ENCODE peak calls at places on chromosomes 5 and 9, in nine cellular contexts. One of them, this sample, is unnamed.

GRCh38 chr9:131868766-131869165 is 128.9 kb upstream of the RAPGEF1 start:
- DNase-seq in lower lobe of right lung: no peak
- DNase-seq in psoas muscle: no peak
- DNase-seq in AG10803: peak; percentile 52
- DNase-seq in CD8-positive, alpha-beta T cell: no peak
- DNase-seq in brain microvascular endothelial cell: no peak
- DNase-seq in breast epithelium: no peak
- DNase-seq in OCI-LY7: no peak
- DNase-seq in astrocyte: no peak
- DNase-seq in this sample: no peak

GRCh38 chr5:175124251-175124813 is 319.6 kb downstream of the DRD1 start:
- DNase-seq in CD8-positive, alpha-beta T cell: no peak
- DNase-seq in astrocyte: no peak
- DNase-seq in OCI-LY7: no peak
- DNase-seq in brain microvascular endothelial cell: no peak
- DNase-seq in AG10803: no peak
- DNase-seq in psoas muscle: no peak
- DNase-seq in lower lobe of right lung: no peak
- DNase-seq in breast epithelium: no peak
- DNase-seq in this sample: no peak

GRCh38 chr5:170612256-170612656 is 108.4 kb downstream of the KCNIP1 start:
- DNase-seq in OCI-LY7: no peak
- DNase-seq in lower lobe of right lung: no peak
- DNase-seq in brain microvascular endothelial cell: no peak
- DNase-seq in psoas muscle: no peak
- DNase-seq in breast epithelium: no peak
- DNase-seq in astrocyte: no peak
- DNase-seq in AG10803: no peak
- DNase-seq in CD8-positive, alpha-beta T cell: no peak
- DNase-seq in this sample: no peak

GRCh38 chr5:159341914-159342313 is 11.6 kb upstream of the IL12B start:
- DNase-seq in brain microvascular endothelial cell: peak; percentile 82
- DNase-seq in lower lobe of right lung: peak; percentile 76
- DNase-seq in CD8-positive, alpha-beta T cell: peak; percentile 28
- DNase-seq in breast epithelium: peak; percentile 72
- DNase-seq in astrocyte: peak; percentile 74
- DNase-seq in OCI-LY7: no peak
- DNase-seq in psoas muscle: peak; percentile 19
- DNase-seq in AG10803: peak; percentile 80
- DNase-seq in this sample: peak; percentile 89

GRCh38 chr5:33075731-33076130 is 364.6 kb downstream of the NPR3 start:
- DNase-seq in psoas muscle: no peak
- DNase-seq in lower lobe of right lung: no peak
- DNase-seq in CD8-positive, alpha-beta T cell: no peak
- DNase-seq in brain microvascular endothelial cell: no peak
- DNase-seq in OCI-LY7: no peak
- DNase-seq in AG10803: no peak
- DNase-seq in breast epithelium: no peak
- DNase-seq in astrocyte: peak; percentile 48
- DNase-seq in this sample: no peak

GRCh38 chr9:134597041-134597913 is 44.3 kb upstream of the COL5A1 start:
- DNase-seq in OCI-LY7: no peak
- DNase-seq in astrocyte: peak; percentile 73
- DNase-seq in brain microvascular endothelial cell: peak; percentile 27
- DNase-seq in breast epithelium: no peak
- DNase-seq in lower lobe of right lung: no peak
- DNase-seq in CD8-positive, alpha-beta T cell: no peak
- DNase-seq in AG10803: no peak
- DNase-seq in psoas muscle: no peak
- DNase-seq in this sample: no peak

GRCh38 chr5:652773-653350 is 40.3 kb downstream of the TPPP start:
- DNase-seq in brain microvascular endothelial cell: no peak
- DNase-seq in breast epithelium: no peak
- DNase-seq in AG10803: no peak
- DNase-seq in psoas muscle: no peak
- DNase-seq in lower lobe of right lung: peak; percentile 20
- DNase-seq in OCI-LY7: no peak
- DNase-seq in CD8-positive, alpha-beta T cell: no peak
- DNase-seq in astrocyte: no peak
- DNase-seq in this sample: no peak

GRCh38 chr9:131233556-131233955 is 42.8 kb downstream of the FAM78A start:
- DNase-seq in OCI-LY7: no peak
- DNase-seq in CD8-positive, alpha-beta T cell: no peak
- DNase-seq in lower lobe of right lung: no peak
- DNase-seq in psoas muscle: no peak
- DNase-seq in astrocyte: no peak
- DNase-seq in breast epithelium: no peak
- DNase-seq in brain microvascular endothelial cell: no peak
- DNase-seq in AG10803: no peak
- DNase-seq in this sample: no peak

GRCh38 chr9:93677641-93678136 is 101.3 kb downstream of the PHF2 start:
- DNase-seq in lower lobe of right lung: peak; percentile 34
- DNase-seq in psoas muscle: no peak
- DNase-seq in brain microvascular endothelial cell: no peak
- DNase-seq in AG10803: no peak
- DNase-seq in breast epithelium: peak; percentile 10
- DNase-seq in OCI-LY7: no peak
- DNase-seq in CD8-positive, alpha-beta T cell: no peak
- DNase-seq in astrocyte: no peak
- DNase-seq in this sample: no peak

GRCh38 chr9:130590305-130590704 is 10.9 kb downstream of the FUBP3 start:
- DNase-seq in breast epithelium: no peak
- DNase-seq in OCI-LY7: no peak
- DNase-seq in brain microvascular endothelial cell: no peak
- DNase-seq in astrocyte: no peak
- DNase-seq in AG10803: no peak
- DNase-seq in psoas muscle: no peak
- DNase-seq in CD8-positive, alpha-beta T cell: no peak
- DNase-seq in lower lobe of right lung: no peak
- DNase-seq in this sample: no peak

GRCh38 chr5:68149189-68149588 is 66.4 kb upstream of the PIK3R1 start:
- DNase-seq in AG10803: peak; percentile 82
- DNase-seq in CD8-positive, alpha-beta T cell: no peak
- DNase-seq in breast epithelium: no peak
- DNase-seq in astrocyte: peak; percentile 89
- DNase-seq in psoas muscle: no peak
- DNase-seq in OCI-LY7: no peak
- DNase-seq in brain microvascular endothelial cell: peak; percentile 66
- DNase-seq in lower lobe of right lung: no peak
- DNase-seq in this sample: no peak

GRCh38 chr9:78559449-78559885 is 262.5 kb downstream of the PSAT1 start:
- DNase-seq in lower lobe of right lung: no peak
- DNase-seq in psoas muscle: no peak
- DNase-seq in AG10803: no peak
- DNase-seq in brain microvascular endothelial cell: peak; percentile 90
- DNase-seq in CD8-positive, alpha-beta T cell: no peak
- DNase-seq in astrocyte: peak; percentile 80
- DNase-seq in OCI-LY7: no peak
- DNase-seq in breast epithelium: no peak
- DNase-seq in this sample: peak; percentile 7

GRCh38 chr9:92507005-92507404 is 24.7 kb upstream of the ASPN start:
- DNase-seq in AG10803: peak; percentile 28
- DNase-seq in brain microvascular endothelial cell: no peak
- DNase-seq in OCI-LY7: no peak
- DNase-seq in astrocyte: no peak
- DNase-seq in CD8-positive, alpha-beta T cell: no peak
- DNase-seq in lower lobe of right lung: no peak
- DNase-seq in breast epithelium: no peak
- DNase-seq in psoas muscle: no peak
- DNase-seq in this sample: no peak

GRCh38 chr5:1564182-1564748 is 40.5 kb upstream of the LPCAT1 start:
- DNase-seq in OCI-LY7: no peak
- DNase-seq in lower lobe of right lung: peak; percentile 72
- DNase-seq in psoas muscle: no peak
- DNase-seq in breast epithelium: no peak
- DNase-seq in CD8-positive, alpha-beta T cell: no peak
- DNase-seq in astrocyte: peak; percentile 60
- DNase-seq in brain microvascular endothelial cell: peak; percentile 54
- DNase-seq in AG10803: peak; percentile 31
- DNase-seq in this sample: peak; percentile 80

GRCh38 chr9:126517751-126518261 is 95.9 kb upstream of the LMX1B start:
- DNase-seq in psoas muscle: no peak
- DNase-seq in breast epithelium: no peak
- DNase-seq in astrocyte: no peak
- DNase-seq in CD8-positive, alpha-beta T cell: no peak
- DNase-seq in OCI-LY7: no peak
- DNase-seq in AG10803: peak; percentile 24
- DNase-seq in lower lobe of right lung: no peak
- DNase-seq in brain microvascular endothelial cell: no peak
- DNase-seq in this sample: no peak
- H3K4me3 ChIP-seq in psoas muscle: peak overlapping the region; percentile 42
- H3K4me3 ChIP-seq in breast epithelium: no peak overlapping the region
- H3K4me3 ChIP-seq in astrocyte: peak overlapping the region; percentile 50
- H3K4me3 ChIP-seq in CD8-positive, alpha-beta T cell: no peak overlapping the region
- H3K4me3 ChIP-seq in OCI-LY7: peak overlapping the region; percentile 56
- H3K4me3 ChIP-seq in AG10803: peak overlapping the region; percentile 67
- H3K4me3 ChIP-seq in lower lobe of right lung: peak overlapping the region; percentile 50
- H3K4me3 ChIP-seq in brain microvascular endothelial cell: no peak overlapping the region
- H3K4me3 ChIP-seq in this sample: no peak overlapping the region

GRCh38 chr9:87725356-87725899 is 491 bp upstream of the CTSL start:
- DNase-seq in lower lobe of right lung: no peak
- DNase-seq in breast epithelium: no peak
- DNase-seq in CD8-positive, alpha-beta T cell: no peak
- DNase-seq in OCI-LY7: no peak
- DNase-seq in brain microvascular endothelial cell: peak; percentile 20
- DNase-seq in AG10803: peak; percentile 44
- DNase-seq in astrocyte: peak; percentile 39
- DNase-seq in psoas muscle: peak; percentile 37
- DNase-seq in this sample: no peak

GRCh38 chr9:87722393-87722792 is 3.5 kb upstream of the CTSL start:
- DNase-seq in psoas muscle: no peak
- DNase-seq in CD8-positive, alpha-beta T cell: no peak
- DNase-seq in breast epithelium: no peak
- DNase-seq in astrocyte: no peak
- DNase-seq in brain microvascular endothelial cell: no peak
- DNase-seq in AG10803: no peak
- DNase-seq in OCI-LY7: no peak
- DNase-seq in lower lobe of right lung: no peak
- DNase-seq in this sample: no peak

GRCh38 chr9:87725900-87726709 is at the start of gene CTSL:
- DNase-seq in AG10803: peak; percentile 90
- DNase-seq in brain microvascular endothelial cell: peak; percentile 72
- DNase-seq in OCI-LY7: no peak
- DNase-seq in lower lobe of right lung: peak; percentile 92
- DNase-seq in psoas muscle: peak; percentile 94
- DNase-seq in astrocyte: peak; percentile 79
- DNase-seq in breast epithelium: peak; percentile 82
- DNase-seq in CD8-positive, alpha-beta T cell: no peak
- DNase-seq in this sample: peak; percentile 54
- TF ChIP-seq CTCF in AG10803: peak; percentile 24
- TF ChIP-seq CTCF in brain microvascular endothelial cell: peak; percentile 25
- TF ChIP-seq CTCF in OCI-LY7: no peak
- TF ChIP-seq CTCF in lower lobe of right lung: peak; percentile 22
- TF ChIP-seq CTCF in psoas muscle: no peak
- TF ChIP-seq CTCF in astrocyte: no peak
- TF ChIP-seq CTCF in breast epithelium: no peak
- TF ChIP-seq CTCF in CD8-positive, alpha-beta T cell: no peak
- TF ChIP-seq CTCF in this sample: peak; percentile 57

GRCh38 chr5:80198920-80199319 is 56.9 kb downstream of the SERINC5 start:
- DNase-seq in lower lobe of right lung: no peak
- DNase-seq in psoas muscle: no peak
- DNase-seq in brain microvascular endothelial cell: no peak
- DNase-seq in CD8-positive, alpha-beta T cell: no peak
- DNase-seq in breast epithelium: no peak
- DNase-seq in OCI-LY7: no peak
- DNase-seq in AG10803: no peak
- DNase-seq in astrocyte: no peak
- DNase-seq in this sample: no peak
- H3K4me3 ChIP-seq in lower lobe of right lung: no peak overlapping the region
- H3K4me3 ChIP-seq in psoas muscle: no peak overlapping the region
- H3K4me3 ChIP-seq in brain microvascular endothelial cell: no peak overlapping the region
- H3K4me3 ChIP-seq in CD8-positive, alpha-beta T cell: no peak overlapping the region
- H3K4me3 ChIP-seq in breast epithelium: no peak overlapping the region
- H3K4me3 ChIP-seq in OCI-LY7: no peak overlapping the region
- H3K4me3 ChIP-seq in AG10803: no peak overlapping the region
- H3K4me3 ChIP-seq in astrocyte: no peak overlapping the region
- H3K4me3 ChIP-seq in this sample: no peak overlapping the region

GRCh38 chr9:18195223-18195622 is 278.7 kb upstream of the ADAMTSL1 start:
- DNase-seq in OCI-LY7: no peak
- DNase-seq in astrocyte: no peak
- DNase-seq in AG10803: no peak
- DNase-seq in lower lobe of right lung: no peak
- DNase-seq in breast epithelium: no peak
- DNase-seq in CD8-positive, alpha-beta T cell: no peak
- DNase-seq in brain microvascular endothelial cell: no peak
- DNase-seq in psoas muscle: no peak
- DNase-seq in this sample: no peak

GRCh38 chr9:18189876-18190670 is 283.9 kb upstream of the ADAMTSL1 start:
- DNase-seq in astrocyte: no peak
- DNase-seq in AG10803: no peak
- DNase-seq in lower lobe of right lung: no peak
- DNase-seq in psoas muscle: no peak
- DNase-seq in breast epithelium: no peak
- DNase-seq in brain microvascular endothelial cell: no peak
- DNase-seq in OCI-LY7: no peak
- DNase-seq in CD8-positive, alpha-beta T cell: no peak
- DNase-seq in this sample: peak; percentile 42

GRCh38 chr9:18185196-18185595 is 288.8 kb upstream of the ADAMTSL1 start:
- DNase-seq in lower lobe of right lung: no peak
- DNase-seq in astrocyte: no peak
- DNase-seq in psoas muscle: no peak
- DNase-seq in OCI-LY7: no peak
- DNase-seq in AG10803: no peak
- DNase-seq in brain microvascular endothelial cell: no peak
- DNase-seq in CD8-positive, alpha-beta T cell: no peak
- DNase-seq in breast epithelium: no peak
- DNase-seq in this sample: peak; percentile 61

GRCh38 chr9:18194316-18194715 is 279.6 kb upstream of the ADAMTSL1 start:
- DNase-seq in lower lobe of right lung: no peak
- DNase-seq in brain microvascular endothelial cell: no peak
- DNase-seq in AG10803: no peak
- DNase-seq in astrocyte: no peak
- DNase-seq in breast epithelium: no peak
- DNase-seq in psoas muscle: no peak
- DNase-seq in CD8-positive, alpha-beta T cell: no peak
- DNase-seq in OCI-LY7: no peak
- DNase-seq in this sample: no peak

DNA sequence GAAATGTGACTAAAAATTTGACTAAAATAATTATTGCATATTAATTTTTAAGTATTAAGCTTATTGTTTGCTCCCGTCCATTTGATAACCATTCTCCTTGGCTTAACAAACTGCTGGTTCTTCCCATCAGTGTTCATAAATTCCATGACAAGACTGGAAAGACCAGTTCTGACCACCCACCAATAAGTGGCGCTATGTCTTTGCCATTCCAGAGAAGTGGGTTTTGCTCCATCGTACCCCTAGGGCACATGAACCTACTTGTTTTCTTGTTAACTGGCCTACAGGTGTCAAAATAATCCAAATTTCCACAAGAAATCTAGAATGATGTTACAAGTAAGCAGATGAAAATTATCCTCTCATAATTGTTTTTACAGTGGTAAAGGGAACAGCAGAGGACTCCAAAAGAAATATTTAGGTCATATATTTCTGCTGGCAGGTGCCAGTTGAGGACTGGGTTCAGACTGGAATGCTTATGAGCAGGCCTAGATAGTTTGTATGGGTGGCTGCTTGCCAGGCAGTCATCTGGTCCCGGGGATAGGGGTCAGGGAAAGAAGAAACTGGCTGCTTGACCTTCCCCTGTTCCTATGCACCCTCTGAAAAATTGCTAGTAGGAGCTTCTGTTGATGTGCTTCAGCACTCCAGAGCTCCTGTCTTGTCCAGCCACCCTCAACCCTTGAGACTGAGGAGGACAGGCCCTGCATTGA is 283.1 kb upstream of the ADAMTSL1 start:
- DNase-seq in lower lobe of right lung: no peak
- DNase-seq in brain microvascular endothelial cell: no peak
- DNase-seq in AG10803: no peak
- DNase-seq in psoas muscle: no peak
- DNase-seq in astrocyte: no peak
- DNase-seq in breast epithelium: no peak
- DNase-seq in OCI-LY7: no peak
- DNase-seq in CD8-positive, alpha-beta T cell: no peak
- DNase-seq in this sample: no peak
- TF ChIP-seq CTCF in lower lobe of right lung: no peak
- TF ChIP-seq CTCF in brain microvascular endothelial cell: peak; percentile 15
- TF ChIP-seq CTCF in AG10803: no peak
- TF ChIP-seq CTCF in psoas muscle: no peak
- TF ChIP-seq CTCF in astrocyte: no peak
- TF ChIP-seq CTCF in breast epithelium: no peak
- TF ChIP-seq CTCF in OCI-LY7: peak; percentile 42
- TF ChIP-seq CTCF in CD8-positive, alpha-beta T cell: no peak
- TF ChIP-seq CTCF in this sample: no peak